ENCODE peak calls at places on chromosome 20, in seven cellular contexts. M, F, H, J, L, A and P are unnamed samples.

GRCh38 chr20:50385733-50386640 is 124.2 kb upstream of the PTPN1 start:
- DNase-seq in M (no peak), F (no peak), H (no peak), J (no peak), L (no peak), A (no peak), P (no peak)

GRCh38 chr20:58447733-58448391 is 58.8 kb downstream of the VAPB start:
- DNase-seq in M (no peak), F (no peak), H (peak; percentile 61), J (peak; percentile 86), L (peak; percentile 46), A (peak; percentile 53), P (no peak)

GRCh38 chr20:46350201-46350985 is 42.1 kb upstream of the CDH22 start:
- DNase-seq in M (no peak), F (no peak), H (peak; percentile 50), J (peak; percentile 40), L (no peak), A (no peak), P (no peak)

GRCh38 chr20:52482049-52482448 is 290.5 kb upstream of the ZFP64 start:
- DNase-seq in M (no peak), F (no peak), H (no peak), J (no peak), L (no peak), A (no peak), P (no peak)

GRCh38 chr20:48769111-48769879 is 58.5 kb downstream of the PREX1 start:
- DNase-seq in M (no peak), F (no peak), H (no peak), J (no peak), L (peak; percentile 46), A (no peak), P (no peak)

GRCh38 chr20:48374986-48375715 is 452.6 kb downstream of the PREX1 start:
- DNase-seq in M (no peak), F (no peak), H (no peak), J (no peak), L (no peak), A (no peak), P (no peak)

GRCh38 chr20:49674383-49675352 is 39.0 kb downstream of the B4GALT5 start:
- DNase-seq in M (no peak), F (no peak), H (no peak), J (peak; percentile 98), L (no peak), A (peak; percentile 72), P (no peak)

GRCh38 chr20:50746138-50746940 is 15.0 kb downstream of the PARD6B start:
- DNase-seq in M (no peak), F (no peak), H (no peak), J (no peak), L (peak; percentile 7), A (peak; percentile 77), P (peak; percentile 13)

GRCh38 chr20:31475472-31476312 is 604 bp downstream of the REM1 start:
- DNase-seq in M (peak; percentile 29), F (no peak), H (no peak), J (no peak), L (no peak), A (no peak), P (no peak)

GRCh38 chr20:32207211-32207625 is 325 bp downstream of the PLAGL2 start:
- DNase-seq in M (peak; percentile 30), F (no peak), H (peak; percentile 41), J (no peak), L (no peak), A (no peak), P (no peak)

GRCh38 chr20:50415031-50415515 is 95.1 kb upstream of the PTPN1 start:
- DNase-seq in M (no peak), F (no peak), H (no peak), J (peak; percentile 89), L (peak; percentile 62), A (peak; percentile 53), P (no peak)

GRCh38 chr20:40156600-40157307 is 532.3 kb downstream of the MAFB start:
- DNase-seq in M (no peak), F (no peak), H (no peak), J (no peak), L (no peak), A (no peak), P (no peak)

GRCh38 chr20:19661717-19662637 is 96.1 kb upstream of the RIN2 start:
- DNase-seq in M (peak; percentile 75), F (peak; percentile 65), H (peak; percentile 63), J (peak; percentile 91), L (peak; percentile 58), A (peak; percentile 66), P (no peak)

GRCh38 chr20:25077610-25078169 is 4.3 kb downstream of the VSX1 start:
- DNase-seq in M (no peak), F (peak; percentile 65), H (no peak), J (no peak), L (no peak), A (no peak), P (peak; percentile 78)

GRCh38 chr20:49668181-49668877 is 45.3 kb downstream of the B4GALT5 start:
- DNase-seq in M (no peak), F (no peak), H (peak; percentile 74), J (no peak), L (no peak), A (no peak), P (no peak)

GRCh38 chr20:57622579-57623381 is 2.6 kb upstream of the ZBP1 start:
- DNase-seq in M (peak; percentile 36), F (peak; percentile 84), H (peak; percentile 83), J (peak; percentile 99), L (peak; percentile 62), A (peak; percentile 76), P (peak; percentile 85)

GRCh38 chr20:46670228-46670584 is 18.9 kb upstream of the SLC13A3 start:
- DNase-seq in M (no peak), F (no peak), H (no peak), J (no peak), L (no peak), A (no peak), P (no peak)

GRCh38 chr20:8443464-8444072 is 311.5 kb downstream of the PLCB1 start:
- DNase-seq in M (no peak), F (no peak), H (no peak), J (no peak), L (no peak), A (no peak), P (no peak)
- TF ChIP-seq CTCF in M (no peak), F (peak; percentile 22), H (peak; percentile 39), J (no peak), L (no peak), A (no peak), P (no peak)

GRCh38 chr20:35478804-35479472 is 23.5 kb downstream of the CEP250 start:
- DNase-seq in M (no peak), F (no peak), H (peak; percentile 24), J (no peak), L (no peak), A (no peak), P (no peak)
- TF ChIP-seq CTCF in M (no peak), F (no peak), H (peak; percentile 67), J (peak; percentile 45), L (no peak), A (no peak), P (no peak)

GRCh38 chr20:7379206-7379605 is 561.1 kb downstream of the HAO1 start:
- DNase-seq in M (no peak), F (no peak), H (no peak), J (no peak), L (no peak), A (no peak), P (no peak)

GRCh38 chr20:7379621-7380220 is 560.5 kb downstream of the HAO1 start:
- DNase-seq in M (no peak), F (no peak), H (no peak), J (peak; percentile 69), L (no peak), A (no peak), P (no peak)

GRCh38 chr20:7371518-7372158 is 568.6 kb downstream of the HAO1 start:
- DNase-seq in M (no peak), F (no peak), H (no peak), J (peak; percentile 38), L (no peak), A (no peak), P (no peak)

GRCh38 chr20:7375905-7376304 is 564.4 kb downstream of the HAO1 start:
- DNase-seq in M (no peak), F (no peak), H (peak; percentile 41), J (peak; percentile 73), L (no peak), A (no peak), P (no peak)
- TF ChIP-seq CTCF in M (no peak), F (peak; percentile 55), H (peak; percentile 75), J (peak; percentile 51), L (no peak), A (peak; percentile 30), P (peak; percentile 51)

GRCh38 chr20:62707981-62708521 is 585 bp upstream of the NTSR1 start:
- DNase-seq in M (no peak), F (peak; percentile 76), H (peak; percentile 17), J (peak; percentile 56), L (no peak), A (no peak), P (no peak)
- TF ChIP-seq CTCF in M (no peak), F (peak; percentile 38), H (peak; percentile 48), J (peak; percentile 56), L (no peak), A (no peak), P (peak; percentile 24)

GRCh38 chr20:23318347-23318746 is 32.2 kb upstream of the NXT1 start:
- DNase-seq in M (no peak), F (no peak), H (no peak), J (no peak), L (no peak), A (no peak), P (no peak)

GRCh38 chr20:23317081-23317480 is 33.5 kb upstream of the NXT1 start:
- DNase-seq in M (no peak), F (no peak), H (no peak), J (no peak), L (no peak), A (no peak), P (no peak)

GRCh38 chr20:23325107-23325506 is 25.5 kb upstream of the NXT1 start:
- DNase-seq in M (no peak), F (no peak), H (no peak), J (no peak), L (no peak), A (no peak), P (no peak)

GRCh38 chr20:23316626-23317025 is 34.0 kb upstream of the NXT1 start:
- DNase-seq in M (no peak), F (no peak), H (no peak), J (no peak), L (no peak), A (no peak), P (no peak)

DNA sequence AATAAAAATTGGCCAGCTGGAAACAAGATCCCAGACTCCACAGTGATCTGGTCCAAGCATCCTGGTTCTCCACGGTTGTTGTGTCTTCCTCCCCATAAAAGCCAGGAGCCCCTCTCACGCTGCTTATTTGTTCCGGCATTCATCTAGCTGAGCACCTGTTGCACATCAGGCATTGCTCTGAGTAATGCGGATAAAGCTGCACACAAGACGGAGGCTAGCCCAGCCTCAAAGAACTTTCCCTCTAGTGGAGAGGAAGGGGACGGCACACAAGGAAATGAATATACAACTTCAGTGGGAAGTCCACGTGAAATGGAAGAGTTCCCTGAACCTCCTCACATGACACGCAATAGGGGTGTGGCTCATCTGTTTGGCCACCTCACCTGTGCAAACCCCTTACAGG is 30.3 kb upstream of the NXT1 start:
- DNase-seq in M (no peak), F (peak; percentile 24), H (no peak), J (peak; percentile 64), L (no peak), A (no peak), P (no peak)
- TF ChIP-seq CTCF in M (no peak), F (peak; percentile 57), H (peak; percentile 21), J (peak; percentile 73), L (no peak), A (no peak), P (peak; percentile 44)